ENCODE peak calls at places on chromosomes 16 and 17, in six cellular contexts. One of them, this sample, is unnamed.
A peak's percentile ranks its signal among the peaks of the same experiment; 100 is the strongest.

GRCh38 chr17:39144414-39144813 is 7.0 kb downstream of the PLXDC1 start:
- DNase-seq in mesendoderm: no peak
- DNase-seq in HepG2: no peak
- DNase-seq in GM23338: no peak
- DNase-seq in hepatocyte: peak; percentile 62
- DNase-seq in left ventricle myocardium inferior: peak; percentile 92
- DNase-seq in this sample: peak; percentile 72

GRCh38 chr16:72844225-72844920 is 203.6 kb downstream of the ZFHX3 start:
- DNase-seq in mesendoderm: no peak
- DNase-seq in hepatocyte: no peak
- DNase-seq in GM23338: no peak
- DNase-seq in left ventricle myocardium inferior: no peak
- DNase-seq in HepG2: no peak
- DNase-seq in this sample: no peak

GRCh38 chr16:69930117-69930776 is 20.9 kb upstream of the CLEC18A start:
- DNase-seq in mesendoderm: peak; percentile 76
- DNase-seq in left ventricle myocardium inferior: peak; percentile 32
- DNase-seq in GM23338: peak; percentile 90
- DNase-seq in hepatocyte: peak; percentile 79
- DNase-seq in HepG2: peak; percentile 76
- DNase-seq in this sample: peak; percentile 62

GRCh38 chr16:88309174-88309904 is 73.4 kb upstream of the ZNF469 start:
- DNase-seq in mesendoderm: no peak
- DNase-seq in hepatocyte: no peak
- DNase-seq in GM23338: no peak
- DNase-seq in HepG2: no peak
- DNase-seq in left ventricle myocardium inferior: peak; percentile 5
- DNase-seq in this sample: no peak

GRCh38 chr16:86664518-86665318 is 86.4 kb downstream of the FOXL1 start:
- DNase-seq in hepatocyte: peak; percentile 80
- DNase-seq in GM23338: no peak
- DNase-seq in left ventricle myocardium inferior: no peak
- DNase-seq in mesendoderm: peak; percentile 68
- DNase-seq in HepG2: peak; percentile 84
- DNase-seq in this sample: peak; percentile 96

GRCh38 chr17:978110-979093 is 1.2 kb downstream of the NXN start:
- DNase-seq in hepatocyte: no peak
- DNase-seq in GM23338: no peak
- DNase-seq in HepG2: no peak
- DNase-seq in left ventricle myocardium inferior: peak; percentile 55
- DNase-seq in mesendoderm: peak; percentile 48
- DNase-seq in this sample: no peak

GRCh38 chr16:57106767-57107166 is 14.4 kb downstream of the CPNE2 start:
- DNase-seq in GM23338: no peak
- DNase-seq in HepG2: no peak
- DNase-seq in left ventricle myocardium inferior: peak; percentile 51
- DNase-seq in mesendoderm: no peak
- DNase-seq in hepatocyte: no peak
- DNase-seq in this sample: no peak

GRCh38 chr17:80364091-80364691 is 50.8 kb upstream of the ENDOV start:
- DNase-seq in hepatocyte: peak; percentile 18
- DNase-seq in GM23338: peak; percentile 65
- DNase-seq in mesendoderm: peak; percentile 26
- DNase-seq in left ventricle myocardium inferior: no peak
- DNase-seq in HepG2: peak; percentile 20
- DNase-seq in this sample: no peak

GRCh38 chr17:45719335-45720071 is 64.6 kb upstream of the CRHR1 start:
- DNase-seq in left ventricle myocardium inferior: no peak
- DNase-seq in HepG2: peak; percentile 41
- DNase-seq in GM23338: peak; percentile 69
- DNase-seq in mesendoderm: peak; percentile 81
- DNase-seq in hepatocyte: peak; percentile 68
- DNase-seq in this sample: peak; percentile 10

GRCh38 chr17:56785396-56785795 is 48.3 kb downstream of the C17orf67 start:
- DNase-seq in mesendoderm: no peak
- DNase-seq in left ventricle myocardium inferior: no peak
- DNase-seq in hepatocyte: no peak
- DNase-seq in HepG2: no peak
- DNase-seq in GM23338: no peak
- DNase-seq in this sample: peak; percentile 19

GRCh38 chr17:45751466-45751865 is 32.7 kb upstream of the CRHR1 start:
- DNase-seq in hepatocyte: no peak
- DNase-seq in HepG2: no peak
- DNase-seq in mesendoderm: no peak
- DNase-seq in GM23338: no peak
- DNase-seq in left ventricle myocardium inferior: no peak
- DNase-seq in this sample: no peak

GRCh38 chr17:37766951-37767350 is 22.1 kb upstream of the HNF1B start:
- DNase-seq in left ventricle myocardium inferior: no peak
- DNase-seq in GM23338: no peak
- DNase-seq in mesendoderm: no peak
- DNase-seq in HepG2: no peak
- DNase-seq in hepatocyte: no peak
- DNase-seq in this sample: peak; percentile 40

GRCh38 chr16:89300311-89300975 is 82.9 kb downstream of the ZNF778 start:
- DNase-seq in hepatocyte: no peak
- DNase-seq in mesendoderm: no peak
- DNase-seq in left ventricle myocardium inferior: peak; percentile 54
- DNase-seq in HepG2: no peak
- DNase-seq in GM23338: no peak
- DNase-seq in this sample: peak; percentile 77

GRCh38 chr17:66405836-66406679 is 103.6 kb downstream of the PRKCA start:
- DNase-seq in hepatocyte: no peak
- DNase-seq in HepG2: no peak
- DNase-seq in mesendoderm: no peak
- DNase-seq in left ventricle myocardium inferior: no peak
- DNase-seq in GM23338: no peak
- DNase-seq in this sample: no peak

GRCh38 chr17:8122391-8122922 is 1.4 kb downstream of the HES7 start:
- DNase-seq in HepG2: no peak
- DNase-seq in GM23338: peak; percentile 91
- DNase-seq in mesendoderm: peak; percentile 42
- DNase-seq in left ventricle myocardium inferior: no peak
- DNase-seq in hepatocyte: peak; percentile 28
- DNase-seq in this sample: no peak

GRCh38 chr16:82700541-82701240 is 73.9 kb downstream of the CDH13 start:
- DNase-seq in mesendoderm: no peak
- DNase-seq in left ventricle myocardium inferior: no peak
- DNase-seq in HepG2: no peak
- DNase-seq in hepatocyte: no peak
- DNase-seq in GM23338: no peak
- DNase-seq in this sample: no peak

GRCh38 chr16:11715246-11715947 is 27.3 kb downstream of the TXNDC11 start:
- DNase-seq in hepatocyte: no peak
- DNase-seq in HepG2: peak; percentile 15
- DNase-seq in mesendoderm: no peak
- DNase-seq in GM23338: no peak
- DNase-seq in left ventricle myocardium inferior: no peak
- DNase-seq in this sample: peak; percentile 18
- H3K27ac ChIP-seq in hepatocyte: no peak overlapping the region
- H3K27ac ChIP-seq in HepG2: peak overlapping the region; percentile 34
- H3K27ac ChIP-seq in mesendoderm: no peak overlapping the region
- H3K27ac ChIP-seq in GM23338: peak overlapping the region; percentile 17
- H3K27ac ChIP-seq in left ventricle myocardium inferior: peak overlapping the region; percentile 27
- H3K27ac ChIP-seq in this sample: peak overlapping the region; percentile 46

GRCh38 chr17:50945779-50946222 is 79.6 kb upstream of the TOB1 start:
- DNase-seq in hepatocyte: no peak
- DNase-seq in GM23338: no peak
- DNase-seq in mesendoderm: no peak
- DNase-seq in left ventricle myocardium inferior: no peak
- DNase-seq in HepG2: no peak
- DNase-seq in this sample: no peak
- H3K4me1 ChIP-seq in hepatocyte: peaks cover 55% of the 10 kb centered on the region
- H3K4me1 ChIP-seq in GM23338: peaks cover 18% of the 10 kb centered on the region
- H3K4me1 ChIP-seq in mesendoderm: no peaks in the 10 kb centered on the region
- H3K4me1 ChIP-seq in left ventricle myocardium inferior: peaks cover 62% of the 10 kb centered on the region
- H3K4me1 ChIP-seq in HepG2: peaks cover 97% of the 10 kb centered on the region
- H3K4me1 ChIP-seq in this sample: peaks cover 4% of the 10 kb centered on the region

GRCh38 chr16:62644030-62644812 is 608.0 kb upstream of the CDH8 start:
- DNase-seq in hepatocyte: no peak
- DNase-seq in GM23338: no peak
- DNase-seq in HepG2: no peak
- DNase-seq in left ventricle myocardium inferior: no peak
- DNase-seq in mesendoderm: no peak
- DNase-seq in this sample: no peak

GRCh38 chr16:62642677-62643076 is 606.4 kb upstream of the CDH8 start:
- DNase-seq in HepG2: no peak
- DNase-seq in hepatocyte: no peak
- DNase-seq in mesendoderm: no peak
- DNase-seq in left ventricle myocardium inferior: no peak
- DNase-seq in GM23338: no peak
- DNase-seq in this sample: no peak

GRCh38 chr16:62638964-62639861 is 603.0 kb upstream of the CDH8 start:
- DNase-seq in HepG2: no peak
- DNase-seq in mesendoderm: peak; percentile 16
- DNase-seq in left ventricle myocardium inferior: no peak
- DNase-seq in GM23338: no peak
- DNase-seq in hepatocyte: no peak
- DNase-seq in this sample: no peak

GRCh38 chr16:62638324-62638911 is 602.2 kb upstream of the CDH8 start:
- DNase-seq in GM23338: no peak
- DNase-seq in mesendoderm: no peak
- DNase-seq in left ventricle myocardium inferior: peak; percentile 19
- DNase-seq in hepatocyte: no peak
- DNase-seq in HepG2: no peak
- DNase-seq in this sample: no peak

GRCh38 chr16:62639890-62640289 is 603.7 kb upstream of the CDH8 start:
- DNase-seq in left ventricle myocardium inferior: no peak
- DNase-seq in hepatocyte: no peak
- DNase-seq in mesendoderm: no peak
- DNase-seq in GM23338: no peak
- DNase-seq in HepG2: no peak
- DNase-seq in this sample: no peak
- H3K4me3 ChIP-seq in left ventricle myocardium inferior: no peak overlapping the region
- H3K4me3 ChIP-seq in hepatocyte: no peak overlapping the region
- H3K4me3 ChIP-seq in mesendoderm: no peak overlapping the region
- H3K4me3 ChIP-seq in GM23338: no peak overlapping the region
- H3K4me3 ChIP-seq in HepG2: no peak overlapping the region
- H3K4me3 ChIP-seq in this sample: no peak overlapping the region

DNA sequence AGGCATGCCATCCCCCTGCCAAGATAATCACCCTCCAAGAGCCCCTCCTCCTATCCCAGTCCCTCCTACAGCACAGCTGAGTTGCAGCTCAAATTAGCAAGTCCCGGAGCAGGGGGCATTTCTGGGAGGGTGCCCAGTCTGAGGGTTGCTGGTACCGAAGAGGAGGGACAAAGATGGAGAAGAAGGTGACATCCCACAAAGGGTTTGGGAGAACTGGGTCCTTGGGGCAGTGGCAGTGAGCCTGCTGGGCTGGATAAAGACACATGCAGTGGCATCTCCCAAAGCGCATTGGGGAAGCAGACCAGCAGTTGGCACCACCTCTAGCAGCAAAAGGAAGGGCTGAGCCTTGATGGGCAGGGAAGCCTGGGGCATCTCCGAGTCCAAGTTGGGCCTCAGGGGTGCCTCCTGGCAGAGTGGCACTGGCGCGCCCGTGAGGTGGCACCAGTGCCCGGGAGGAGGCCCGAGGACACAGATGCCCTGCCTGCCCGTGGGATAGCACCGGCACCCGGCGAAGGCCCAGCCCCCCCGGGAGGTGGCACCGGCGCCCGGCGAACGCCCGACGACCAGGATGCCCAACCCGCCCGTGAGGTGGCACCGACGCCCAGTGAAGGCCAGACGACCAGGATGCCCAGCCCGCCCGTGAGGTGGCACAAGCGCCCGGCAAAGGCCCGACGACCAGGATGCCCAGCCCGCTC is 622 bp downstream of the TOM1L2 start:
- DNase-seq in mesendoderm: peak; percentile 34
- DNase-seq in left ventricle myocardium inferior: peak; percentile 41
- DNase-seq in GM23338: no peak
- DNase-seq in HepG2: no peak
- DNase-seq in hepatocyte: no peak
- DNase-seq in this sample: peak; percentile 38
- H3K27ac ChIP-seq in mesendoderm: no peak overlapping the region
- H3K27ac ChIP-seq in left ventricle myocardium inferior: peak overlapping the region; percentile 95
- H3K27ac ChIP-seq in GM23338: no peak overlapping the region
- H3K27ac ChIP-seq in HepG2: no peak overlapping the region
- H3K27ac ChIP-seq in hepatocyte: peak overlapping the region; percentile 12
- H3K27ac ChIP-seq in this sample: peak overlapping the region; percentile 80

GRCh38 chr16:3099395-3099731 is 269 bp upstream of the ZSCAN10 start:
- DNase-seq in HepG2: no peak
- DNase-seq in left ventricle myocardium inferior: no peak
- DNase-seq in mesendoderm: no peak
- DNase-seq in hepatocyte: no peak
- DNase-seq in GM23338: no peak
- DNase-seq in this sample: no peak
- H3K4me1 ChIP-seq in HepG2: peaks cover 58% of the 10 kb centered on the region
- H3K4me1 ChIP-seq in left ventricle myocardium inferior: peaks cover 31% of the 10 kb centered on the region
- H3K4me1 ChIP-seq in mesendoderm: peaks cover 12% of the 10 kb centered on the region
- H3K4me1 ChIP-seq in hepatocyte: peaks cover 4% of the 10 kb centered on the region
- H3K4me1 ChIP-seq in GM23338: peaks cover 49% of the 10 kb centered on the region
- H3K4me1 ChIP-seq in this sample: no peaks in the 10 kb centered on the region